ENCODE peak calls at places on chromosomes 6 and 20, in ten cellular contexts. C is mesenchymal stem cell; N is aorta; R is cardiac fibroblast; H is OCI-LY7; F is lung; P is mucosa of descending colon; V is CD8-positive, alpha-beta memory T cell; I is epithelial cell of esophagus; O is Caco-2. L is an unnamed sample.

GRCh38 chr6:39228992-39229767 is at the start of gene KCNK5:
- DNase-seq in V (peak; percentile 78), F (peak; percentile 86), H (no peak), N (peak; percentile 80), C (peak; percentile 38), R (peak; percentile 3), I (peak; percentile 54), O (peak; percentile 90), P (peak; percentile 94), L (peak; percentile 13)

GRCh38 chr6:101730954-101731353 is 337.4 kb downstream of the GRIK2 start:
- DNase-seq in H (no peak), C (peak; percentile 32), P (no peak), V (no peak), I (peak; percentile 7), N (no peak), O (no peak), F (no peak), R (peak; percentile 23), L (peak; percentile 14)

GRCh38 chr6:130426078-130426726 is 60.4 kb downstream of the TMEM200A start:
- DNase-seq in O (peak; percentile 43), H (no peak), F (no peak), C (peak; percentile 61), N (no peak), V (no peak), P (no peak), R (no peak), I (peak; percentile 10), L (peak; percentile 69)

GRCh38 chr6:128238248-128238647 is 282.2 kb downstream of the PTPRK start:
- DNase-seq in O (no peak), C (no peak), I (no peak), P (no peak), F (no peak), R (no peak), H (no peak), V (no peak), N (no peak), L (no peak)

GRCh38 chr20:23096986-23097520 is 10.9 kb upstream of the CD93 start:
- DNase-seq in F (no peak), H (no peak), I (peak; percentile 98), C (no peak), O (no peak), N (no peak), P (no peak), R (no peak), V (no peak), L (no peak)

GRCh38 chr20:61773926-61774587 is 291.6 kb downstream of the TAF4 start:
- DNase-seq in V (no peak), R (no peak), N (no peak), P (no peak), H (no peak), C (no peak), F (no peak), I (no peak), O (no peak), L (no peak)

GRCh38 chr20:25272223-25273000 is 24.5 kb downstream of the PYGB start:
- DNase-seq in R (no peak), H (no peak), F (no peak), O (no peak), N (no peak), C (no peak), P (no peak), V (no peak), I (no peak), L (no peak)

GRCh38 chr6:45387236-45387635 is 9.5 kb upstream of the SUPT3H start:
- DNase-seq in V (no peak), H (no peak), I (peak; percentile 16), P (no peak), N (no peak), C (no peak), R (peak; percentile 71), F (no peak), O (no peak), L (no peak)

GRCh38 chr20:23995905-23996666 is 7.5 kb upstream of the GGTLC1 start:
- DNase-seq in P (peak; percentile 45), R (peak; percentile 54), H (peak; percentile 64), N (peak; percentile 64), O (peak; percentile 68), C (peak; percentile 12), F (no peak), V (peak; percentile 67), I (peak; percentile 44), L (peak; percentile 36)

GRCh38 chr6:1812034-1812433 is 202.3 kb downstream of the FOXC1 start:
- DNase-seq in V (no peak), N (no peak), H (no peak), P (no peak), F (no peak), I (no peak), R (no peak), C (no peak), O (no peak), L (no peak)

GRCh38 chr20:5170341-5170740 is 43.5 kb downstream of the CDS2 start:
- DNase-seq in F (no peak), H (no peak), N (no peak), V (no peak), R (no peak), P (no peak), I (no peak), O (no peak), C (no peak), L (no peak)

GRCh38 chr20:19741914-19742313 is 16.1 kb upstream of the RIN2 start:
- DNase-seq in P (no peak), C (no peak), R (no peak), O (no peak), F (no peak), V (no peak), H (no peak), I (no peak), N (no peak), L (no peak)

GRCh38 chr6:37155394-37156312 is 14.3 kb upstream of the PIM1 start:
- DNase-seq in R (no peak), C (no peak), V (no peak), H (peak; percentile 97), I (no peak), N (no peak), P (no peak), F (no peak), O (no peak), L (no peak)

GRCh38 chr6:153301602-153302001 is 170.5 kb upstream of the RGS17 start:
- DNase-seq in O (peak; percentile 1), V (no peak), C (peak; percentile 1), N (no peak), I (peak; percentile 8), R (no peak), F (no peak), P (no peak), H (no peak), L (no peak)

GRCh38 chr6:144855812-144856531 is 570.8 kb downstream of the UTRN start:
- DNase-seq in O (no peak), H (no peak), R (no peak), V (no peak), N (no peak), P (no peak), F (no peak), C (no peak), I (no peak), L (no peak)

GRCh38 chr6:36320475-36320874 is 16.2 kb downstream of the BNIP5 start:
- DNase-seq in F (no peak), R (no peak), P (peak; percentile 69), N (no peak), V (no peak), H (no peak), C (no peak), I (peak; percentile 26), O (peak; percentile 35), L (no peak)

GRCh38 chr6:36753671-36754485 is 56.3 kb downstream of the RAB44 start:
- DNase-seq in R (no peak), C (no peak), I (peak; percentile 47), F (no peak), H (peak; percentile 53), O (no peak), N (no peak), P (no peak), V (no peak), L (no peak)

GRCh38 chr6:6546318-6547110 is 42.0 kb upstream of the LY86 start:
- DNase-seq in O (peak; percentile 41), C (peak; percentile 21), V (no peak), P (peak; percentile 37), F (peak; percentile 53), N (peak; percentile 71), H (peak; percentile 10), I (peak; percentile 36), R (peak; percentile 29), L (peak; percentile 11)
- H3K4me3 ChIP-seq in O (peak overlapping the region; percentile 31), C (peak overlapping the region; percentile 68), V (peak overlapping the region; percentile 52), P (no peak overlapping the region), F (no peak overlapping the region), N (peak overlapping the region; percentile 40), H (peak overlapping the region; percentile 37), I (peak overlapping the region; percentile 42), R (peak overlapping the region; percentile 45), L (peak overlapping the region; percentile 38)

DNA sequence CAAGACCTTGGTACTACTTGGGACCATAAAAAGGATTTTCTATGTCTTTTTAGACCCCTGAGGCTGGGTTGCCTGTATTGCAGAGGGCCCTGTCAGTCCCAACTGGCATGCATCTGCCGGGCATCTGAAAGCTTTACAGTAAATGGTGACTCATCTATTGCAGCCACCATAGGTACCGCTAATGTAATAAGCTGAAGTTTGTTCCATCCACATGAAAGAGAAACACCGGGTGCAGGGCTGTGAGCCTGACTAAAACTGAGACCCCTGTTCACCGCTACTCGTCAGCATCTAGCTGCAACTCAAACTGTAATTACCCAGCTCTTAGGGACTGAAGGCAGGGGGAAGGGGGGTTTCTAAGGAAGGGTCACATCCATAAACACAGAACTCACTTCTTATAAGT is 49.5 kb downstream of the TRERF1 start:
- DNase-seq in C (peak; percentile 71), N (no peak), F (no peak), V (peak; percentile 75), P (no peak), O (no peak), R (peak; percentile 42), I (peak; percentile 75), H (no peak), L (peak; percentile 56)
- H3K4me3 ChIP-seq in C (no peak overlapping the region), N (no peak overlapping the region), F (no peak overlapping the region), V (no peak overlapping the region), P (no peak overlapping the region), O (no peak overlapping the region), R (no peak overlapping the region), I (no peak overlapping the region), H (no peak overlapping the region), L (no peak overlapping the region)

GRCh38 chr20:50514035-50514337 is 3.8 kb downstream of the PTPN1 start:
- DNase-seq in P (no peak), I (no peak), R (no peak), N (no peak), H (no peak), F (no peak), C (no peak), V (no peak), O (no peak), L (no peak)
- H3K4me3 ChIP-seq in P (no peak overlapping the region), I (no peak overlapping the region), R (peak overlapping the region; percentile 11), N (no peak overlapping the region), H (no peak overlapping the region), F (no peak overlapping the region), C (peak overlapping the region; percentile 14), V (peak overlapping the region; percentile 38), O (no peak overlapping the region), L (no peak overlapping the region)

DNA sequence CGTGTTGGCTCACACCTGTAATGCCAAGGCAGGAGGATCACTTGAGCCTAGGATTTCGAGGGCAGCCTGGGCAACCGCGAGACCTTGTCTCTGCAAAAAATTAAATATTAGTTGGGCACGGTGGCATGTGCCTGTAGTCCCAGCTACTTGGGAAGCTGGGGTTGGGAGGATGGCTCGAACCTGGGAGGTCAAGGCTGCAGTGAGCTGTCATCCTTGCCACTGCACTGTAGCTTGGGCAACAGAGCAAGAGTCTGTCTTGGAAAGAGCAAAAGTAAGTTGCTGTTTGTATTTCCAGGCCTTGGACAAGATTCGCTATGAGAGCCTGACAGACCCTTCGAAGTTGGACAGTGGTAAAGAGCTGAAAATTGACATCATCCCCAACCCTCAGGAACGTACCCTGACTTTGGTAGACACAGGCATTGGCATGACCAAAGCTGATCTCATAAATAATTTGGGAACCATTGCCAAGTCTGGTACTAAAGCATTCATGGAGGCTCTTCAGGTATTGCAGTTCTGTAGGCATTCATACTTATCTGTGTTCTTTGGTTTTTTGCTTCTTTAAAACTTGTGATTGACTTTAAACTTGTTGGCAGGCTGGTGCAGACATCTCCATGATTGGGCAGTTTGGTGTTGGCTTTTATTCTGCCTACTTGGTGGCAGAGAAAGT is 2.3 kb downstream of the HSP90AB1 start:
- DNase-seq in C (no peak), H (no peak), O (no peak), R (no peak), N (no peak), P (no peak), F (no peak), V (no peak), I (no peak), L (no peak)
- H3K4me3 ChIP-seq in C (peak overlapping the region; percentile 87), H (peak overlapping the region; percentile 93), O (no peak overlapping the region), R (peak overlapping the region; percentile 82), N (no peak overlapping the region), P (no peak overlapping the region), F (no peak overlapping the region), V (peak overlapping the region; percentile 98), I (peak overlapping the region; percentile 100), L (peak overlapping the region; percentile 100)